ENCODE peak calls at places on chromosomes 11 and 22, in five cellular contexts. One of them, this sample, is unnamed.

GRCh38 chr11:111978028-111978771 is 41.1 kb downstream of the DIXDC1 start:
- DNase-seq in HEK293T: peak; percentile 75
- DNase-seq in SK-N-SH: peak; percentile 52
- DNase-seq in K562: no peak
- DNase-seq in HepG2: no peak
- DNase-seq in this sample: no peak

GRCh38 chr11:25357133-25357532 is 860.3 kb downstream of the LUZP2 start:
- DNase-seq in HEK293T: no peak
- DNase-seq in SK-N-SH: no peak
- DNase-seq in K562: no peak
- DNase-seq in HepG2: no peak
- DNase-seq in this sample: no peak

GRCh38 chr22:46587492-46588278 is 32.5 kb upstream of the GRAMD4 start:
- DNase-seq in HEK293T: no peak
- DNase-seq in SK-N-SH: peak; percentile 71
- DNase-seq in K562: no peak
- DNase-seq in HepG2: no peak
- DNase-seq in this sample: peak; percentile 35

GRCh38 chr11:92129811-92130210 is 94.8 kb upstream of the FAT3 start:
- DNase-seq in HEK293T: no peak
- DNase-seq in SK-N-SH: no peak
- DNase-seq in K562: no peak
- DNase-seq in HepG2: peak; percentile 19
- DNase-seq in this sample: no peak

GRCh38 chr11:111454561-111455192 is 57.5 kb downstream of the BTG4 start:
- DNase-seq in HEK293T: peak; percentile 82
- DNase-seq in SK-N-SH: peak; percentile 78
- DNase-seq in K562: peak; percentile 79
- DNase-seq in HepG2: peak; percentile 42
- DNase-seq in this sample: no peak

GRCh38 chr11:134471341-134472187 is 59.5 kb upstream of the B3GAT1 start:
- DNase-seq in HEK293T: no peak
- DNase-seq in SK-N-SH: peak; percentile 76
- DNase-seq in K562: no peak
- DNase-seq in HepG2: no peak
- DNase-seq in this sample: no peak

GRCh38 chr11:68424101-68424632 is 36.4 kb upstream of the PPP6R3 start:
- DNase-seq in HEK293T: no peak
- DNase-seq in SK-N-SH: no peak
- DNase-seq in K562: no peak
- DNase-seq in HepG2: no peak
- DNase-seq in this sample: no peak

GRCh38 chr11:119416606-119417580 is 6.1 kb downstream of the THY1 start:
- DNase-seq in HEK293T: no peak
- DNase-seq in SK-N-SH: no peak
- DNase-seq in K562: peak; percentile 4
- DNase-seq in HepG2: no peak
- DNase-seq in this sample: no peak

DNA sequence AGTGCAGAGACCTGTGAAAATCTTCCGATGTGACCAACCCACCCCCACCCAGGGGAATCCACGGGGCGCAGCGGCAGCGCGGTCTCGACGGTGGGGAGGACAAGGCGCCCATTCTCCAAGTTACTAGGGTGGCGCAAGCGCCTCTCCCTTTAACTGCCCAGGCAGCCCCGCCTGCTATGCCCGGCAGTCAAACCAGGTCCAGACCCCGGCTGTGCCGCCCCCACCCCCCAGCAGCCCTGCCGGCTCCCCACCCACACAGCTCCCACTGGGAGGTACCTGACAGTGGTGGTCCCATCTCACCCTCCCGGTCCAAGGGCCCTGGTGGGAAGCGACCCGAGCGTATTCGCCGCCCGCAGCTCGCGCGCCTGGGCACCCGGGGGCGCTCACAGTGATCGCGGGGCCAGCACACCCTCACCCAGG is 423 bp downstream of the TRPM5 start:
- DNase-seq in HEK293T: no peak
- DNase-seq in SK-N-SH: no peak
- DNase-seq in K562: no peak
- DNase-seq in HepG2: no peak
- DNase-seq in this sample: no peak
- TF ChIP-seq FOXM1 in HEK293T: no peak
- TF ChIP-seq FOXM1 in SK-N-SH: no peak
- TF ChIP-seq FOXM1 in K562: no peak
- TF ChIP-seq FOXM1 in HepG2: no peak
- TF ChIP-seq FOXM1 in this sample: no peak

GRCh38 chr22:42966389-42966998 is 48.5 kb downstream of the PACSIN2 start:
- DNase-seq in HEK293T: no peak
- DNase-seq in SK-N-SH: no peak
- DNase-seq in K562: no peak
- DNase-seq in HepG2: no peak
- DNase-seq in this sample: no peak

GRCh38 chr22:42970029-42970428 is 44.9 kb downstream of the PACSIN2 start:
- DNase-seq in HEK293T: no peak
- DNase-seq in SK-N-SH: no peak
- DNase-seq in K562: no peak
- DNase-seq in HepG2: no peak
- DNase-seq in this sample: no peak

GRCh38 chr22:42967005-42967404 is 47.9 kb downstream of the PACSIN2 start:
- DNase-seq in HEK293T: no peak
- DNase-seq in SK-N-SH: no peak
- DNase-seq in K562: no peak
- DNase-seq in HepG2: no peak
- DNase-seq in this sample: no peak

GRCh38 chr22:42967933-42968332 is 47.0 kb downstream of the PACSIN2 start:
- DNase-seq in HEK293T: no peak
- DNase-seq in SK-N-SH: no peak
- DNase-seq in K562: peak; percentile 48
- DNase-seq in HepG2: no peak
- DNase-seq in this sample: no peak

GRCh38 chr22:42969348-42969975 is 45.5 kb downstream of the PACSIN2 start:
- DNase-seq in HEK293T: no peak
- DNase-seq in SK-N-SH: no peak
- DNase-seq in K562: no peak
- DNase-seq in HepG2: no peak
- DNase-seq in this sample: no peak
- TF ChIP-seq FOXM1 in HEK293T: no peak
- TF ChIP-seq FOXM1 in SK-N-SH: no peak
- TF ChIP-seq FOXM1 in K562: no peak
- TF ChIP-seq FOXM1 in HepG2: no peak
- TF ChIP-seq FOXM1 in this sample: no peak

GRCh38 chr22:23221351-23221804 is 41.1 kb downstream of the BCR start:
- DNase-seq in HEK293T: no peak
- DNase-seq in SK-N-SH: no peak
- DNase-seq in K562: peak; percentile 59
- DNase-seq in HepG2: no peak
- DNase-seq in this sample: no peak

GRCh38 chr22:23219787-23220484 is 39.6 kb downstream of the BCR start:
- DNase-seq in HEK293T: no peak
- DNase-seq in SK-N-SH: no peak
- DNase-seq in K562: peak; percentile 90
- DNase-seq in HepG2: no peak
- DNase-seq in this sample: peak; percentile 67

GRCh38 chr22:23222033-23222840 is 41.9 kb downstream of the BCR start:
- DNase-seq in HEK293T: no peak
- DNase-seq in SK-N-SH: no peak
- DNase-seq in K562: peak; percentile 61
- DNase-seq in HepG2: no peak
- DNase-seq in this sample: no peak

GRCh38 chr22:23219317-23219716 is 39.0 kb downstream of the BCR start:
- DNase-seq in HEK293T: no peak
- DNase-seq in SK-N-SH: no peak
- DNase-seq in K562: no peak
- DNase-seq in HepG2: no peak
- DNase-seq in this sample: no peak

DNA sequence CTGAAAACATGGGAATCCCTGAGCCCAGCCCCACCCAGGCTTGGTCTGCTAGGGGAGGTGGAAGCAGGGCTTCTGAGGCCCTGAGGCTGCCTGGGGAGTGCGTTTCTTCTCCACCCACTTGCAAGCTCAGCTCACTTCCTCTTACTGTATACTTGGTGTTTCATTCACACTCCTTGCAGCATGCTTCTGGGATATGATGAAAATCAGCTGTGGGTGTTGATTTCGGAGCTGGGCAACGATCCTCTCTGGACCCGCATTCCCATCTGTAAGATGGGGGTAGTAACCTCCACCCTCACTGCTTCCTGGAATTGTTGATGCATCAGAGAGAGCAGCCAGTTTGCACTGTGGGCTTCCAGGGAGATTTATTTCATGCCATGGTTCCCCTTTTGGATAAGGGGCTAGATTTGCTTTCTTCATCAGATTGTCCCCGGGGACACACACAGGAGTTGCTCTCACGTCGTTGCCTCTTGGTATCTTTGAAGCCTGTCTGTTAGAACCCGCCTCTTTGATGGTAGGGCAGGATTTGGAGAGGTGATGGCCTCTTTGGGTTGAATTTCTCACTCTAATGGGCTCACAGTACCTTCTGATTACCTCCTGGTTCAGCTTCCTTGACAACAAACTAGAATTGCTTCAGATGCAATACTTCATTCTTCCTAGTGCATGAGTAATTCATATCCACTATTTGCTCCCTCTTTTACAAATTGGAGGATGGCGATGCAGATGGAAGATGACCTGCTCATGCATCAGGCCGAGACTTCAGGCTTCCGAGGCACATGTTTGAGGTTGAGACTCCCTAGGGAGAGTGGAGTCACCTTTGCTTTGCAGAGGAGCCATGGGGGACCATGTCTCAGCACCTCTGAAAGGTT is 40.4 kb downstream of the BCR start:
- DNase-seq in HEK293T: no peak
- DNase-seq in SK-N-SH: no peak
- DNase-seq in K562: no peak
- DNase-seq in HepG2: no peak
- DNase-seq in this sample: no peak
- TF ChIP-seq FOXM1 in HEK293T: no peak
- TF ChIP-seq FOXM1 in SK-N-SH: no peak
- TF ChIP-seq FOXM1 in K562: no peak
- TF ChIP-seq FOXM1 in HepG2: no peak
- TF ChIP-seq FOXM1 in this sample: no peak

GRCh38 chr22:39959640-39960447 is at the start of gene TMA7B:
- DNase-seq in HEK293T: peak; percentile 34
- DNase-seq in SK-N-SH: peak; percentile 52
- DNase-seq in K562: peak; percentile 49
- DNase-seq in HepG2: no peak
- DNase-seq in this sample: no peak
- TF ChIP-seq FOXM1 in HEK293T: no peak
- TF ChIP-seq FOXM1 in SK-N-SH: no peak
- TF ChIP-seq FOXM1 in K562: no peak
- TF ChIP-seq FOXM1 in HepG2: no peak
- TF ChIP-seq FOXM1 in this sample: no peak

DNA sequence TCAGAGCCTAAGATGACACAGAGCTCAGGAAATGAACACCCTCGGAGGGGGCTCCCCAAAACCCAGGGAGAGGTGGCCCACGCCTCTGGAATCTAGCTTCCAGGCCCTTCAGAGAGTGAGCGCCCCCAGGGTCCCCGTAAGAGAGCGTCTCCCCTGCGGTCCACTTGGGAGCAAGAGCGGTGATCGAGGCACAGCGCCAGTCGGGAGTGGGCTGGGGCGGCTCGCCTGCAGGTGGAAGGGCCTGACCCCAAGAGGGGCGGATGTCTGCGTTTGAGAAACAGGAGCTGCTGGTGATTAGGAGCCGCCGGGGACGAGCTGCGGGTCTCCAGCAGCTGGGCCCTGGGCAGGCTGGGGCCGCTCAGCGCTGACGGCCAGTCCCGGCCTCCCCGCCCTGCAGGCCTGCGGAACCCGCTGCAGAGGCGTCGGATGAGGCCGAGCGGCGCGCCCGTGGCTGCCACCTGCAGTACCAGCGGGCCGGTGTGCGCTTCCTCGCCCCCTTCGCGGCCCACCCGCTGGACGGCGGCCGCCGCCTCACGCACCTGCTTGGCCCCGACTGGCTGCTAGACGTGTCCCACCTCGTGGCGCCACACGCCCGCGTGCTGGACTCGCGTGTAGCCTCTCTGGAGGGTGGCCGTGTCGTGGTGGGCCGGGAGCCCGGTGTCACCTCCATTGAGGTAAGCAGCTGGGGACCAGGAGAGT is 10.0 kb downstream of the TMEM132A start:
- DNase-seq in HEK293T: no peak
- DNase-seq in SK-N-SH: no peak
- DNase-seq in K562: no peak
- DNase-seq in HepG2: no peak
- DNase-seq in this sample: no peak
- TF ChIP-seq FOXM1 in HEK293T: no peak
- TF ChIP-seq FOXM1 in SK-N-SH: no peak
- TF ChIP-seq FOXM1 in K562: no peak
- TF ChIP-seq FOXM1 in HepG2: no peak
- TF ChIP-seq FOXM1 in this sample: no peak

GRCh38 chr22:27124336-27125023 is 467.1 kb downstream of the MIAT start:
- DNase-seq in HEK293T: no peak
- DNase-seq in SK-N-SH: no peak
- DNase-seq in K562: no peak
- DNase-seq in HepG2: no peak
- DNase-seq in this sample: no peak
- TF ChIP-seq FOXM1 in HEK293T: no peak
- TF ChIP-seq FOXM1 in SK-N-SH: no peak
- TF ChIP-seq FOXM1 in K562: no peak
- TF ChIP-seq FOXM1 in HepG2: no peak
- TF ChIP-seq FOXM1 in this sample: no peak